ENCODE peak calls at places on chromosome 2, in four cellular contexts. L is IMR-90, J is heart right ventricle, Z is vagina. D is an unnamed sample. For H3K4me1, the result is how much of the 10 kb centered on the place peaks cover.

GRCh38 chr2:203549406-203549805 is 14.3 kb upstream of the RAPH1 start:
- DNase-seq in L (peak), J (no peak), Z (no peak), D (no peak)

GRCh38 chr2:120349125-120349921 is 3.4 kb downstream of the INHBB start:
- DNase-seq in L (no peak), J (no peak), Z (no peak), D (no peak)

GRCh38 chr2:152336854-152337510 is 2.0 kb downstream of the FMNL2 start:
- DNase-seq in L (peak), J (no peak), Z (peak), D (peak)

GRCh38 chr2:241001413-241002274 is 3.2 kb downstream of the SNED1 start:
- DNase-seq in L (no peak), J (no peak), Z (peak), D (no peak)

GRCh38 chr2:5803547-5803946 is 111.4 kb downstream of the SOX11 start:
- DNase-seq in L (peak), J (no peak), Z (no peak), D (no peak)

GRCh38 chr2:111119004-111119846 is 1.5 kb upstream of the BCL2L11 start:
- DNase-seq in L (no peak), J (no peak), Z (no peak), D (no peak)

GRCh38 chr2:82896117-82896516 is 1563.0 kb downstream of the SUCLG1 start:
- DNase-seq in L (no peak), J (no peak), Z (no peak), D (no peak)

GRCh38 chr2:105397959-105398521 is 811 bp downstream of the FHL2 start:
- DNase-seq in L (no peak), J (no peak), Z (no peak), D (no peak)

GRCh38 chr2:162676515-162676914 is 162.1 kb downstream of the KCNH7 start:
- DNase-seq in L (no peak), J (no peak), Z (no peak), D (no peak)

GRCh38 chr2:204225633-204226032 is 289.1 kb downstream of the ICOS start:
- DNase-seq in L (no peak), J (no peak), Z (no peak), D (no peak)

GRCh38 chr2:38509322-38509946 is 93.3 kb downstream of the HNRNPLL start:
- DNase-seq in L (peak), J (no peak), Z (no peak), D (peak)

GRCh38 chr2:184644685-184645084 is 46.4 kb downstream of the ZNF804A start:
- DNase-seq in L (peak), J (no peak), Z (no peak), D (no peak)

GRCh38 chr2:38613126-38613848 is 10.6 kb upstream of the HNRNPLL start:
- DNase-seq in L (peak), J (no peak), Z (no peak), D (no peak)

GRCh38 chr2:230891509-230891908 is 26.8 kb downstream of the ITM2C start:
- DNase-seq in L (no peak), J (no peak), Z (no peak), D (no peak)

GRCh38 chr2:12705742-12706141 is 11.0 kb upstream of the TRIB2 start:
- DNase-seq in L (no peak), J (no peak), Z (no peak), D (no peak)

GRCh38 chr2:105688946-105689345 is 55.8 kb upstream of the NCK2 start:
- DNase-seq in L (no peak), J (no peak), Z (peak), D (no peak)

GRCh38 chr2:129748653-129749052 is 230.8 kb upstream of the RAB6C start:
- DNase-seq in L (no peak), J (no peak), Z (no peak), D (no peak)

GRCh38 chr2:144583741-144584453 is 64.0 kb upstream of the ZEB2 start:
- DNase-seq in L (peak), J (no peak), Z (no peak), D (no peak)

GRCh38 chr2:238231809-238232208 is 8.0 kb downstream of the HES6 start:
- DNase-seq in L (no peak), J (no peak), Z (no peak), D (no peak)
- H3K4me3 ChIP-seq in L (no peak), J (peak), Z (peak), D (no peak)

GRCh38 chr2:30398488-30398887 is 48.6 kb upstream of the LCLAT1 start:
- DNase-seq in L (peak), J (no peak), Z (no peak), D (no peak)

GRCh38 chr2:30400151-30400954 is 46.7 kb upstream of the LCLAT1 start:
- DNase-seq in L (no peak), J (no peak), Z (no peak), D (no peak)

GRCh38 chr2:30396436-30397232 is 50.4 kb upstream of the LCLAT1 start:
- DNase-seq in L (no peak), J (no peak), Z (no peak), D (no peak)

GRCh38 chr2:30394096-30394495 is 53.0 kb upstream of the LCLAT1 start:
- DNase-seq in L (no peak), J (no peak), Z (no peak), D (no peak)

GRCh38 chr2:30398084-30398483 is 49.0 kb upstream of the LCLAT1 start:
- DNase-seq in L (no peak), J (no peak), Z (no peak), D (no peak)
- TF ChIP-seq CTCF in L (no peak), J (no peak), Z (no peak), D (no peak)

GRCh38 chr2:172251231-172251630 is 148.5 kb upstream of the DLX2 start:
- DNase-seq in L (peak), J (no peak), Z (no peak), D (no peak)

GRCh38 chr2:172250801-172251200 is 148.1 kb upstream of the DLX2 start:
- DNase-seq in L (no peak), J (no peak), Z (no peak), D (no peak)

GRCh38 chr2:172248381-172249173 is 145.9 kb upstream of the DLX2 start:
- DNase-seq in L (peak), J (no peak), Z (no peak), D (no peak)

GRCh38 chr2:172249336-172249735 is 146.6 kb upstream of the DLX2 start:
- DNase-seq in L (peak), J (no peak), Z (no peak), D (no peak)

GRCh38 chr2:172249986-172250385 is 147.3 kb upstream of the DLX2 start:
- DNase-seq in L (peak), J (no peak), Z (no peak), D (no peak)
- H3K4me1 ChIP-seq in L (under half), J (under half), Z (under half), D (under half)

GRCh38 chr2:148614024-148614331 is 30.6 kb upstream of the EPC2 start:
- DNase-seq in L (no peak), J (peak), Z (no peak), D (no peak)

GRCh38 chr2:148615446-148615845 is 29.1 kb upstream of the EPC2 start:
- DNase-seq in L (no peak), J (no peak), Z (no peak), D (no peak)

GRCh38 chr2:148616696-148617095 is 27.9 kb upstream of the EPC2 start:
- DNase-seq in L (no peak), J (no peak), Z (no peak), D (peak)

GRCh38 chr2:148613231-148614023 is 31.1 kb upstream of the EPC2 start:
- DNase-seq in L (no peak), J (no peak), Z (no peak), D (no peak)

DNA sequence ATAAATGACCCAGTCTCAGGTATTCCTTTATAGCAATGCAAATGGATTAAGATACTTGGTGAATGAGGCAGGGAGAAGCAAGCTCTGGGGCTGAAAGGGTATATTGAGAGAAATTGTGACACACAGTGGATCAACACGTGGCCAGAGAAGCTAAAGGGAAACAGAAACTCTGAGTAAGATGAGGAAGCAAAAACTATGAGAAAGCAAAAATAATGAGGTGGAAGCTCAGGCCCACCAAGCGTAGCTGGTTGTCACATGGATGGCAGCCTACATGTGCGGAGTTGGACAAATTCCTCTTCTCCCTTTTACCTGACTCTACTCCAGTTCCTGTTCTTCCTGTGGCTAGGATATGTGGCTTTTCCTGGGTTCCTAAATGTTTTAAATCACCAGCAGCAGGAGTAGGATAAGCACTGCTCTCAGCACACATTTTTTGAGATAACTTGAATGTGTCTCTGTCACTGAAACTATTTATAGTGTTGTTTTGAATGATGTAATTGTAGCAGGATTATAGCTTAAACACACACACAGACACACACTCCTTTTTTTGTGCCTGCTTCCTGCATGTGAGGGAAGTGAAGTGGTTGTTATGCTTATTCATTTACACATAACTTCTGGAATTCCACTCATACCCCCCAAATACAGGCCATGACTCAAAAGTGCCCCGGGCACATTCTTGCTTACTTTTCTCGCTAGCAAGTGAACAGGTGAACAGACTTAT is 30.1 kb upstream of the EPC2 start:
- DNase-seq in L (peak), J (no peak), Z (no peak), D (no peak)
- H3K4me3 ChIP-seq in L (no peak), J (no peak), Z (no peak), D (no peak)

GRCh38 chr2:219435701-219436100 is 1.1 kb downstream of the SPEG start:
- DNase-seq in L (no peak), J (no peak), Z (no peak), D (no peak)

GRCh38 chr2:219436491-219436890 is 1.8 kb downstream of the SPEG start:
- DNase-seq in L (no peak), J (no peak), Z (no peak), D (no peak)

GRCh38 chr2:219434718-219435525 is at the start of gene SPEG:
- DNase-seq in L (no peak), J (no peak), Z (no peak), D (no peak)

GRCh38 chr2:219434468-219434717 is 250 bp upstream of the SPEG start:
- DNase-seq in L (no peak), J (no peak), Z (no peak), D (no peak)

GRCh38 chr2:219433666-219434467 is 776 bp upstream of the SPEG start:
- DNase-seq in L (peak), J (no peak), Z (no peak), D (peak)
- TF ChIP-seq CTCF in L (peak), J (peak), Z (peak), D (peak)

GRCh38 chr2:218722419-218722818 is 11.8 kb downstream of the TTLL4 start:
- DNase-seq in L (no peak), J (no peak), Z (no peak), D (no peak)
- H3K4me1 ChIP-seq in L (under half), J (under half), Z (under half), D (under half)